ENCODE peak calls at places on chromosomes 1 and 21, in four cellular contexts. V, D, W and N are unnamed samples.
A peak's percentile ranks its signal among the peaks of the same experiment; 100 is the strongest.

GRCh38 chr1:4312024-4312423 is 342.4 kb upstream of the AJAP1 start:
- DNase-seq in V (no peak), W (no peak), D (no peak), N (no peak)

GRCh38 chr1:87472716-87473115 is 144.0 kb downstream of the LMO4 start:
- DNase-seq in D (no peak), W (no peak), V (no peak), N (no peak)

GRCh38 chr1:8495928-8496401 is 178.1 kb downstream of the SLC45A1 start:
- DNase-seq in W (no peak), D (no peak), V (no peak), N (no peak)

GRCh38 chr1:117897551-117897950 is 31.9 kb downstream of the GDAP2 start:
- DNase-seq in W (no peak), V (no peak), D (no peak), N (no peak)

GRCh38 chr1:9473032-9473792 is 66.1 kb upstream of the SLC25A33 start:
- DNase-seq in V (peak; percentile 76), W (peak; percentile 83), D (no peak), N (peak; percentile 95)

GRCh38 chr1:171740356-171740863 is 1.5 kb downstream of the VAMP4 start:
- DNase-seq in V (no peak), W (no peak), D (no peak), N (no peak)

GRCh38 chr1:228848406-228848805 is 113.1 kb downstream of the RHOU start:
- DNase-seq in D (no peak), V (no peak), W (no peak), N (peak; percentile 7)

GRCh38 chr1:201313086-201313485 is 29.8 kb downstream of the PKP1 start:
- DNase-seq in V (no peak), D (no peak), W (no peak), N (no peak)

GRCh38 chr1:41006942-41007865 is 14.3 kb downstream of the SLFNL1 start:
- DNase-seq in V (no peak), D (no peak), W (no peak), N (peak; percentile 51)

GRCh38 chr1:34175737-34176136 is 970 bp upstream of the C1orf94 start:
- DNase-seq in W (no peak), V (no peak), D (no peak), N (no peak)

GRCh38 chr21:46551636-46552241 is 53.1 kb downstream of the S100B start:
- DNase-seq in D (no peak), V (no peak), W (no peak), N (no peak)

GRCh38 chr1:3717041-3717714 is 35.1 kb upstream of the CCDC27 start:
- DNase-seq in D (no peak), V (no peak), W (no peak), N (peak; percentile 48)

GRCh38 chr21:23496729-23497128 is 2110.6 kb downstream of the MRPL39 start:
- DNase-seq in W (no peak), V (no peak), D (no peak), N (no peak)

GRCh38 chr1:221093903-221094865 is 214.9 kb downstream of the HLX start:
- DNase-seq in V (no peak), D (no peak), W (no peak), N (no peak)

GRCh38 chr1:84996846-84997666 is at the start of gene MCOLN2:
- DNase-seq in V (peak; percentile 45), W (peak; percentile 29), D (peak; percentile 52), N (no peak)

GRCh38 chr1:159056069-159056698 is 20.4 kb downstream of the AIM2 start:
- DNase-seq in W (no peak), D (no peak), V (no peak), N (no peak)

GRCh38 chr1:17251699-17252376 is 2.9 kb downstream of the PADI3 start:
- DNase-seq in W (no peak), D (no peak), V (no peak), N (no peak)

GRCh38 chr1:181896824-181897223 is 164.7 kb downstream of the ZNF648 start:
- DNase-seq in W (no peak), D (no peak), V (no peak), N (no peak)

GRCh38 chr1:181893937-181894336 is 167.6 kb downstream of the ZNF648 start:
- DNase-seq in D (no peak), W (no peak), V (no peak), N (no peak)

GRCh38 chr1:181898773-181899172 is 162.7 kb downstream of the ZNF648 start:
- DNase-seq in W (no peak), D (no peak), V (no peak), N (no peak)

DNA sequence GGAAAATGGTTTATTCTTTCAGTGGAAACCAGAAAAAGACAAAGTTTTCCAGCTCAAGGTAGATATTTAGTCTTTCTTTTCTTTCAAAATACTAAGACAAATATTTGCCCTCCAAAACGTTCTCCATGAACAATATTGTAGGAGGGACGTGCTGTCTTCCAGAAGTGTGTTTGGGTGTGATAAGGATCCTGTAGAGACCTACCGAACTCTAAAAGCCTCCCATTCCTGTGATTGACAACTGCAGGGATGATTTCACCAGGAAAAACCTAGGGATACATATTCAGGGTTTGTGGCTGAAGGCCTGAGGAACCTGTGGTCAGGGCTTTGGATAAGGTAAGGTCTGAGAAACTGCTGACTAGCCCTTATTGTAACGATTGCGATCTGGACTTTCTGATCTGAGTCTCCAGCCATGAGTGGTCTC is 167.1 kb downstream of the ZNF648 start:
- DNase-seq in W (no peak), D (no peak), V (no peak), N (no peak)
- TF ChIP-seq CTCF in W (no peak), D (no peak), V (no peak), N (no peak)

DNA sequence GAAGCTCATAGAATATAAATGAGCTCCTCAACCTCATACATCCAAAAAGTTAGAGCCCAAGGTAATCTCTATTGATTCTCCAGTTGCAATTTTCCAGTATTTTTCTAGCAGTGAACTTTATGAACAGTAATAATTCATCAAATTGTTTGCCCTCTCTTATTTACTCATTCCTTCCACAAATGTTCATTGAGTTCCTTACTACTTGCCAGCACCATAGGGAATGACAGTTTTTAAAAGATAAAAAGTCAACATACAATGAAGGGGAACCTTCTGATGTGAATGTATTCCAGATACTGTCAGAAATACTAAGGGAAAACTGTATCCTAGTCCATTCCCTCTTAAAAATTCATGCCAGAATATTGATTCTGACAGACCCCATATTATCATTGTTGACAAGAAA is 277.0 kb upstream of the C1orf87 start:
- DNase-seq in W (no peak), D (no peak), V (no peak), N (no peak)
- H3K4me3 ChIP-seq in W (no peak overlapping the region), D (no peak overlapping the region), V (no peak overlapping the region), N (no peak overlapping the region)

GRCh38 chr1:23562138-23562819 is 3.0 kb upstream of the ID3 start:
- DNase-seq in D (peak; percentile 97), W (peak; percentile 92), V (peak; percentile 93), N (peak; percentile 98)
- TF ChIP-seq POLR2A in D (peak; percentile 47), W (peak; percentile 71), V (peak; percentile 51), N (no peak)

GRCh38 chr1:219664310-219665029 is 51.6 kb upstream of the ZC3H11B start:
- DNase-seq in D (no peak), W (no peak), V (no peak), N (no peak)

GRCh38 chr1:219659005-219659632 is 46.2 kb upstream of the ZC3H11B start:
- DNase-seq in V (no peak), W (no peak), D (no peak), N (no peak)

GRCh38 chr1:219659682-219660081 is 46.8 kb upstream of the ZC3H11B start:
- DNase-seq in D (no peak), W (no peak), V (no peak), N (no peak)

GRCh38 chr1:219661464-219662092 is 48.7 kb upstream of the ZC3H11B start:
- DNase-seq in V (no peak), W (no peak), D (no peak), N (no peak)

DNA sequence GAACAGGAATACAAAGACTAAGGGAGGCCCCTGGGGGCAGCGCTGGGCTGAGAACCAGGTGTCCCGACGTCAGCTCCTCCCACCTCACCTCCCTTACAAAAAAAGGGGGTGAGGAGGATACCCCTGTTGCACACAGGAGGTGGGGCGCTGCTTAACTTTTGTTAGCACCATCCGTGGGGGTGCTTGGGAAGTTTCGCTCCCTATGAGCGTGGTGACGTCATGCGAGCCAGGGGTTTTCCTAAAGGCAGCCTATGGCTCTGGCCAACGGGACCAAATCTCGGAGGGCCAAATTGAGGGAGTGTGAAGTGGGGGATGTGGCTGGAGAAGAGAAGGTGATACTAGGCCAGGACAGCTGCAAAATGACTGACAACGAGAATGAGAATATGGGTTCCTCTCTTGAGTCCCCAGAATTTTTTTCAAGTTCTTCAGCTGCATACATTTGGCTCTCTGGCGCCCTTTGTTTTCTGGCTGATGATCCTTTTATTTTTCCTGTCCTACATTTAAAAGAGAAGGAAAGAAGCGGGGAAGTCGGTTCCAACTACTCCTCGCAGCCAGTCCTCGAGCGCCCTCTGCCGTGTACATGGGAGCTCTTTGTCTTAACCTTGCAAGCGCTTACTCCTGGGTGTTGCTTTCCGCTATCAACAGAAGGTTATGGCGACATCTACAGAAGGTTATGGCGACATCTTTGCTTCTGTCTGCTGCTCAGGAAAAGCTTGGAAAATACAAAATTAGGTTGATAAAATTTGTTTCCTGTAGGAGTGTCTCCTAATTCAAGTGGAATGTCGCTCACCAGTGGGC is 48.0 kb upstream of the ZC3H11B start:
- DNase-seq in V (peak; percentile 75), D (peak; percentile 85), W (peak; percentile 83), N (peak; percentile 97)
- TF ChIP-seq CTCF in V (peak; percentile 53), D (peak; percentile 77), W (peak; percentile 65), N (no peak)

DNA sequence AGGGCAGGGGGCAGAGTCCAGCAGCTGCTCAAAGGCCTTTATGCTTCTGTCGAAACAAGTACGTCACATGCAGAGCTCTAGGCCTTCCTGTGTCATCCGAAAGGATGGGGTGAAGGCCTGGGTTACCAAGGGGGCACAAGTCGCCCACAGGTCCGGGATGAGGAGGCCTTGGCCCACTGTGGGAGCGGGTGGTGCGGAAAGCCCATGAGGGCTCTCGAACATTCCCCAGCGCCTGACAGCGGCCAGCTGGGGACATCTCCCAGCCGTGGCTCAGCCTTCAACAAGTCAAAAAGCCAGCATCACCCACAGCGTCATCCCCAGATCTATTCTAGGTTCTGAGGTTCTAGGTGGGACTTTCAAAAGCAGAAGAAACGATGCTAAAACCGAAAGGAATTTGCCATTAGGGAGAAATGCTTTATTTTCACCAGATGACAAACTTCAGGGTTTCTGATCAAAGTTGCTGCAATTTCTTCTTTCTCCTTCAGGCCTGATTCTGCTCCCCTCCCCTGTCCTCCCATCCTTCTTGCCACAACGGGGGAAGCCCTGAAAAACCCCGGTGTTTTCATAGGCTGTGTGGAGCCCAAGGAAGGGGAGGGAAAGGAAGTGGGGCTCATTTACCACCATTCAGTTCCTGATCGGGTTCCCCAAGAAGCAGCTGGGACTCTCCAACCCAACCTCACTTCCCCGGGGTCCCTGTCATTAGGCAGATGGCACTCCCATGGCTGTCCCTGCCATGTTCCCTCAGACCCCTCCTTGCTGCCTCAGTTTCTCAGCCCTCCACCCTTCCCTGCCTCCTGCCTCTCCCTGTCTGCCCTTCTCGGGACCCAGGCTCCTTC is 17.6 kb downstream of the GPR137B start:
- DNase-seq in W (no peak), V (peak; percentile 43), D (no peak), N (no peak)
- H3K4me3 ChIP-seq in W (no peak overlapping the region), V (no peak overlapping the region), D (no peak overlapping the region), N (no peak overlapping the region)

DNA sequence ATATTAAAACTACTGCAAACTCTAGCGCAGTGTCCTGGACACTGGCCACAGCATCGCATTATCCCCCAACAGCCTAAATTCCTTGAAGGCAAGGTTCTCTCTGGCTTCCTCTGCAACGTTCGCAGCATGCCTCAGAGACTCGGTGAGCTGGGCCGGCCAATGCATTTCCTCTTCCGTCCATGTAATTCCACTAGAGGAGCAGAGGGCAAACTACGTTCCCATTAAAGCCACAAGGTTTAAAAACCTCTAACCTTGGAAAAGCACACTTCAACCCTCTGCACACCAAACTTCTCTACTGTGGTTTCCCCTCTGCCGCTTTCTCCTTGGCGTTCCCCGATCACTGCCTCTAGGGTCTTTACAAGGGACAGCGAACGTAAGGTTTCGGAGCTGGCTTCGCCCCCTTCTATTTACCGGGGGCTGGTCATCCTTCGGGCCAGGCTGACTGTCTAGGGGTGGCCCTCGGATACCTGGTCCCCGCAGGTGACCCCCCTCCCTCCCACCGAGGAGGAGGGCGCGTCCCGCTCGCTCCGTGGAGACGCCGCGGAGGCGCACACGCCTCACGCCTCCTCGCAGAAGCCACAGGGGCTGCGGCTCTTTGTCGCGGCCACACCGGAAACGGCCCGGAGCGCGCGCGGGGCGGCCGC is 451 bp upstream of the SMYD2 start:
- DNase-seq in W (peak; percentile 20), V (peak; percentile 62), D (peak; percentile 54), N (peak; percentile 24)
- TF ChIP-seq POLR2A in W (no peak), V (peak; percentile 21), D (no peak), N (no peak)